ENCODE peak calls at places on chromosomes 12 and 14, in ten cellular contexts. X is transverse colon, C is spleen, J is heart right ventricle, Z is HCT116, E is astrocyte, S is OCI-LY7, H is neural progenitor cell, V is upper lobe of left lung, P is IMR-90. W is an unnamed sample. For H3K9me3, the result is how much of the 10 kb centered on the place peaks cover.

GRCh38 chr12:111792155-111792876 is 25.6 kb downstream of the ALDH2 start:
- DNase-seq in X (peak), C (no peak), J (peak), Z (no peak), E (no peak), S (no peak), H (no peak), V (peak), P (peak), W (no peak)

GRCh38 chr14:41235466-41235865 is 371.2 kb upstream of the LRFN5 start:
- DNase-seq in X (no peak), C (no peak), J (no peak), Z (no peak), E (no peak), S (no peak), H (no peak), V (no peak), P (no peak), W (no peak)

GRCh38 chr12:1916396-1917171 is 1.9 kb downstream of the CACNA2D4 start:
- DNase-seq in X (no peak), C (peak), J (peak), Z (no peak), E (no peak), S (no peak), H (no peak), V (peak), P (no peak), W (no peak)

GRCh38 chr12:114681149-114681849 is 2.7 kb downstream of the TBX3 start:
- DNase-seq in X (peak), C (no peak), J (peak), Z (no peak), E (peak), S (no peak), H (no peak), V (no peak), P (peak), W (no peak)

GRCh38 chr12:120254809-120255208 is 10.7 kb downstream of the PXN start:
- DNase-seq in X (no peak), C (no peak), J (peak), Z (no peak), E (no peak), S (no peak), H (no peak), V (no peak), P (no peak), W (no peak)

GRCh38 chr12:51683763-51684357 is 92.8 kb downstream of the SCN8A start:
- DNase-seq in X (peak), C (no peak), J (no peak), Z (no peak), E (peak), S (no peak), H (no peak), V (no peak), P (peak), W (no peak)

GRCh38 chr12:18998343-18999270 is 130.9 kb upstream of the PLEKHA5 start:
- DNase-seq in X (no peak), C (no peak), J (no peak), Z (no peak), E (peak), S (no peak), H (no peak), V (no peak), P (peak), W (peak)

GRCh38 chr14:70189678-70190077 is 927 bp upstream of the SLC8A3 start:
- DNase-seq in X (no peak), C (no peak), J (no peak), Z (no peak), E (no peak), S (no peak), H (peak), V (no peak), P (no peak), W (no peak)

GRCh38 chr12:75908961-75909699 is 122.4 kb downstream of the PHLDA1 start:
- DNase-seq in X (peak), C (no peak), J (peak), Z (no peak), E (peak), S (no peak), H (no peak), V (no peak), P (peak), W (peak)

GRCh38 chr14:75604979-75605825 is 26.8 kb downstream of the FLVCR2 start:
- DNase-seq in X (no peak), C (no peak), J (peak), Z (no peak), E (peak), S (no peak), H (no peak), V (peak), P (no peak), W (no peak)

GRCh38 chr14:90722590-90722989 is 93.6 kb downstream of the TTC7B start:
- DNase-seq in X (no peak), C (no peak), J (no peak), Z (no peak), E (no peak), S (peak), H (no peak), V (no peak), P (no peak), W (no peak)

GRCh38 chr14:78154827-78155226 is 15.3 kb upstream of the NRXN3 start:
- DNase-seq in X (no peak), C (no peak), J (no peak), Z (no peak), E (no peak), S (no peak), H (peak), V (no peak), P (no peak), W (no peak)

DNA sequence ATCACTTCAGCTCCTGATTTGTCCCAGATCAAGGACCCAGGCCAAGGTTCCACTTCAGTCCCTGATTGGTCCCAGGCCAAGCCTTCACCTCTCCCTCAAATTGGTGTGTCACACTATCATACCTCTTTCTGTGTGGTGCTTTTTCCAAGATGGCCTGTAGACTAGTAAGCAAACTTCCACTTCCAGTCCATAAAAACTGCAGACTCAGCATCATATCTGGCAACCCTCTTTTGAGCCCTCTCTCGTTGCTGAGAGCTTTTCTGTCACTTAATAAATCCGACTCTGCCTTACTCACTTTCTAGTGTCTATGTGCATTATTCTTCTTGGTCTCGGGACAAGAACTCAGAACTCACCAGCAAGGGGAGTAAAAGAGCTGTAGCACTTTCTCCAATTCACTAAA is 1395.1 kb downstream of the LRFN5 start:
- DNase-seq in X (no peak), C (no peak), J (no peak), Z (no peak), E (no peak), S (no peak), H (no peak), V (no peak), P (no peak), W (no peak)
- H3K9me3 ChIP-seq in X (under half), C (half or more), J (under half), Z (under half), E (under half), S (under half), H (under half), V (under half), P (under half), W (under half)

GRCh38 chr12:91940322-91940721 is 205.3 kb downstream of the BTG1 start:
- DNase-seq in X (no peak), C (no peak), J (no peak), Z (no peak), E (no peak), S (no peak), H (no peak), V (no peak), P (no peak), W (no peak)

GRCh38 chr12:91947459-91947858 is 198.2 kb downstream of the BTG1 start:
- DNase-seq in X (no peak), C (no peak), J (no peak), Z (no peak), E (no peak), S (no peak), H (no peak), V (no peak), P (no peak), W (no peak)

GRCh38 chr12:91948504-91948903 is 197.1 kb downstream of the BTG1 start:
- DNase-seq in X (peak), C (no peak), J (no peak), Z (no peak), E (no peak), S (no peak), H (no peak), V (no peak), P (no peak), W (no peak)

GRCh38 chr12:91940826-91941225 is 204.8 kb downstream of the BTG1 start:
- DNase-seq in X (no peak), C (no peak), J (no peak), Z (no peak), E (no peak), S (no peak), H (no peak), V (no peak), P (no peak), W (no peak)

GRCh38 chr12:91944637-91945036 is 201.0 kb downstream of the BTG1 start:
- DNase-seq in X (no peak), C (no peak), J (no peak), Z (no peak), E (no peak), S (no peak), H (no peak), V (no peak), P (no peak), W (no peak)
- TF ChIP-seq CTCF in X (no peak), C (no peak), J (no peak), Z (no peak), E (no peak), S (no peak), H (no peak), V (no peak), P (no peak), W (no peak)

DNA sequence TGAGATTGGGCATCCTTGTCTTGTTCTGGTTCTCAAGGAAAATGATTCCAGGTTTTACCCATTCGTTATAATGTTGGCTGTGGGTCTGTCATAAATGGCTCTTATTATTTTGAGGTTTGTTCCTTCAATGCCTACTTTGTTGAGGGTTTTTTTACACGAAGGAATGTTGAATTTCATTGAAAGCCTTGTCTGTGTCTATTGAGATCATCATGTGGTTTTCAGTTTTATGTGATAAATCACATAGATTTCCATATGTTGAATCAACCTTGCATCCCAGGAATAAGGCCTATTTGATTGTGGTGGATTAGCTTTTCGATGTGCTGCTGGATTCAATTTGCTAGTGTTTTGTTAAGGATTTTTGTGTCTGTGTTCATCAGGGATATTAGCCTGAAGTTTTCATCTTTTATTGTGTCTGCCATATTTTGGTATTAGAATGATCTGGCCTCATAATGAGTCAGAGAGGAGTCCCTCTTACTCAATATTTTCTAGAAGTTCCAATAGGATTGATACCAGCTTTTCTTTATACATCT is 27.6 kb downstream of the SLC2A13 start:
- DNase-seq in X (no peak), C (no peak), J (no peak), Z (no peak), E (no peak), S (no peak), H (no peak), V (no peak), P (no peak), W (no peak)
- H3K9me3 ChIP-seq in X (under half), C (under half), J (under half), Z (under half), E (under half), S (under half), H (under half), V (under half), P (under half), W (under half)

GRCh38 chr12:88579941-88580871 is at the start of gene KITLG:
- DNase-seq in X (peak), C (peak), J (peak), Z (peak), E (peak), S (no peak), H (peak), V (peak), P (peak), W (peak)
- TF ChIP-seq CTCF in X (peak), C (no peak), J (peak), Z (peak), E (no peak), S (no peak), H (no peak), V (no peak), P (peak), W (peak)

DNA sequence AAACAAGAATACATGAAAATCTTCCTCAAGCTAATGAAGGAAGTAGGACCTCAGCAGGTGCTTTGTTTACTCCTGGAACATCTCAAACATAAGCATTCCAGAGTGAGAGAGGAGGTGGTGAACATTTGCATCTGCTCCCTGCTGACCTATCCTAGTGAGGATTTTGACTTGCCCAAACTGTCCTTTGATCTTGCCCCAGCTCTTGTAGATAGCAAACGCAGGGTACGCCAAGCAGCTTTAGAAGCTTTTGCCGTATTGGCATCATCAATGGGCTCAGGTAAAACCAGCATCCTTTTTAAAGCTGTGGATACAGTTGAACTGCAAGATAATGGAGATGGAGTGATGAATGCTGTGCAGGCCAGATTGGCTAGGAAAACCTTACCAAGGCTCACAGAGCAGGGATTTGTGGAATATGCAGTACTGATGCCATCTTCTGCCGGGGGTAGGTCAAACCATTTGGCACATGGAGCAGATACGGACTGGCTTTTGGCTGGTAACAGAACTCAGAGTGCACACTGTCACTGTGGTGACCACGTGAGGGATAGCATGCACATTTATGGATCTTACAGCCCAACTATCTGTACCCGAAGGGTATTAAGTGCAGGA is 1.9 kb downstream of the TOGARAM1 start:
- DNase-seq in X (no peak), C (no peak), J (peak), Z (no peak), E (no peak), S (peak), H (peak), V (no peak), P (no peak), W (no peak)
- H3K9me3 ChIP-seq in X (under half), C (under half), J (under half), Z (under half), E (under half), S (under half), H (under half), V (under half), P (under half), W (under half)

GRCh38 chr12:12985817-12986408 is 14.2 kb downstream of the HEBP1 start:
- DNase-seq in X (peak), C (no peak), J (no peak), Z (peak), E (no peak), S (no peak), H (peak), V (no peak), P (peak), W (no peak)
- TF ChIP-seq CTCF in X (peak), C (peak), J (peak), Z (peak), E (peak), S (peak), H (peak), V (peak), P (peak), W (peak)

DNA sequence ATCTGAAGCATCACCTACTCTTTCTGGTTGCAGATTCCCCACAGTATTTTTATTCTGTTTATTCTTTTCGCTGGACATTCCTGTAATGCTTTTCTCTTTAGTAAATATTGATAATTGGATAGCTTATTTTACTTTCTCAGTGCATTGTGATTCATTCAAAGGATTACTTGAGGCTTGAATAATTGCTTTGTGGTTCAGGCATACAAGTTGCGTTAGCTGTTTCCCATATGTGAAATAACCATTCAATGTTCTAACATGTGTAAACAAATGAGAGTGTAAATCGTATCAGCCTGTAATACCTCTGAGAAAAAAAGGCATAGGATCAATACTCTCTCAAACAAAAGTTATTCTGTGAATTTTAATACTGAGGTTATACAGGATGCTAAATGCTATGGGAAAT is 1004.2 kb upstream of the SEL1L start:
- DNase-seq in X (no peak), C (no peak), J (no peak), Z (no peak), E (no peak), S (no peak), H (peak), V (no peak), P (no peak), W (no peak)
- H3K9me3 ChIP-seq in X (under half), C (under half), J (under half), Z (under half), E (under half), S (under half), H (under half), V (under half), P (under half), W (under half)

GRCh38 chr14:76699209-76699608 is 62.1 kb upstream of the VASH1 start:
- DNase-seq in X (no peak), C (no peak), J (no peak), Z (no peak), E (no peak), S (no peak), H (no peak), V (no peak), P (no peak), W (no peak)

GRCh38 chr14:76698631-76699030 is 62.6 kb upstream of the VASH1 start:
- DNase-seq in X (no peak), C (no peak), J (no peak), Z (no peak), E (no peak), S (no peak), H (no peak), V (no peak), P (no peak), W (no peak)

GRCh38 chr14:76696791-76697190 is 64.5 kb upstream of the VASH1 start:
- DNase-seq in X (no peak), C (no peak), J (no peak), Z (no peak), E (no peak), S (no peak), H (no peak), V (no peak), P (no peak), W (no peak)

GRCh38 chr14:76697246-76697645 is 64.0 kb upstream of the VASH1 start:
- DNase-seq in X (no peak), C (no peak), J (no peak), Z (no peak), E (no peak), S (no peak), H (no peak), V (no peak), P (no peak), W (no peak)

DNA sequence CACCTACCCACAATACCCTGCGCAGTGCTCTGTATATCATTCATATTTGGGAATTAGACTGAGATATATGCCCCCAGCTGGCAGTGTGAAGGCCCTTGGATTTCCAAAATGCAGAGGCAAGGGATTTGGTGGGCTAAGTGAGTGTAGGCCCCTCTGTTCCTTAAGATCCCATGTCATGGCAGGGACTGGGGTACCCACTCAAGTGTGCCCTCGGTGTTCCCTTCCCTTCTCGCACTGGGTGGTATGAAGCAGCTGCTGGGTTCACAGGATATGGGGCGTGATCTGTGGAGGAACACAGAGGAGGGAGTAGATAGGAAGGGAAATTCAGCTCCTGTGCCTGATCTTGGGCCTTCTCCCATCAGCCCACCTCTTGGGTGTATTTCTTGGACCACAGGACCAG is 63.1 kb upstream of the VASH1 start:
- DNase-seq in X (no peak), C (no peak), J (no peak), Z (no peak), E (no peak), S (no peak), H (no peak), V (no peak), P (no peak), W (no peak)
- TF ChIP-seq CTCF in X (no peak), C (no peak), J (no peak), Z (no peak), E (no peak), S (no peak), H (no peak), V (no peak), P (no peak), W (no peak)

W was measured in AG04450.